ENCODE peak calls at places on chromosomes 16 and 17, in six cellular contexts. One of them, this sample, is unnamed.

GRCh38 chr16:84340305-84341040 is 27.9 kb upstream of the ATP2C2 start:
- DNase-seq in sigmoid colon: no peak
- DNase-seq in psoas muscle: peak; percentile 37
- DNase-seq in ovary: no peak
- DNase-seq in PC-3: peak; percentile 71
- DNase-seq in upper lobe of right lung: peak; percentile 88
- DNase-seq in this sample: no peak

GRCh38 chr16:56673916-56674315 is 4.3 kb downstream of the MT1H start:
- DNase-seq in upper lobe of right lung: no peak
- DNase-seq in ovary: no peak
- DNase-seq in sigmoid colon: no peak
- DNase-seq in psoas muscle: peak; percentile 72
- DNase-seq in PC-3: no peak
- DNase-seq in this sample: no peak

GRCh38 chr17:40339068-40339699 is 25.4 kb downstream of the GJD3 start:
- DNase-seq in psoas muscle: no peak
- DNase-seq in upper lobe of right lung: no peak
- DNase-seq in PC-3: no peak
- DNase-seq in sigmoid colon: no peak
- DNase-seq in ovary: no peak
- DNase-seq in this sample: no peak

GRCh38 chr16:61858996-61859395 is 177.2 kb downstream of the CDH8 start:
- DNase-seq in psoas muscle: no peak
- DNase-seq in PC-3: peak; percentile 61
- DNase-seq in sigmoid colon: no peak
- DNase-seq in ovary: no peak
- DNase-seq in upper lobe of right lung: no peak
- DNase-seq in this sample: peak; percentile 45

GRCh38 chr16:1564325-1564724 is 30.9 kb downstream of the TMEM204 start:
- DNase-seq in psoas muscle: no peak
- DNase-seq in sigmoid colon: no peak
- DNase-seq in PC-3: no peak
- DNase-seq in ovary: no peak
- DNase-seq in upper lobe of right lung: no peak
- DNase-seq in this sample: no peak

GRCh38 chr16:24645739-24646645 is 83.5 kb upstream of the TNRC6A start:
- DNase-seq in ovary: no peak
- DNase-seq in sigmoid colon: peak; percentile 67
- DNase-seq in PC-3: peak; percentile 98
- DNase-seq in upper lobe of right lung: no peak
- DNase-seq in psoas muscle: no peak
- DNase-seq in this sample: peak; percentile 87

GRCh38 chr17:80138856-80139426 is 8.0 kb downstream of the EIF4A3 start:
- DNase-seq in psoas muscle: no peak
- DNase-seq in sigmoid colon: peak; percentile 27
- DNase-seq in upper lobe of right lung: no peak
- DNase-seq in PC-3: no peak
- DNase-seq in ovary: no peak
- DNase-seq in this sample: no peak

GRCh38 chr17:14779236-14779635 is 478.4 kb downstream of the HS3ST3B1 start:
- DNase-seq in PC-3: peak; percentile 65
- DNase-seq in ovary: no peak
- DNase-seq in psoas muscle: no peak
- DNase-seq in upper lobe of right lung: no peak
- DNase-seq in sigmoid colon: no peak
- DNase-seq in this sample: no peak

GRCh38 chr16:79176987-79177386 is 423.6 kb downstream of the MAF start:
- DNase-seq in sigmoid colon: no peak
- DNase-seq in psoas muscle: no peak
- DNase-seq in PC-3: no peak
- DNase-seq in upper lobe of right lung: no peak
- DNase-seq in ovary: no peak
- DNase-seq in this sample: no peak

GRCh38 chr16:70704586-70704985 is 18.7 kb upstream of the MTSS2 start:
- DNase-seq in ovary: no peak
- DNase-seq in psoas muscle: no peak
- DNase-seq in sigmoid colon: no peak
- DNase-seq in upper lobe of right lung: no peak
- DNase-seq in PC-3: no peak
- DNase-seq in this sample: no peak

GRCh38 chr17:83082899-83083367 is 3.5 kb downstream of the METRNL start:
- DNase-seq in PC-3: no peak
- DNase-seq in ovary: peak; percentile 36
- DNase-seq in psoas muscle: no peak
- DNase-seq in sigmoid colon: no peak
- DNase-seq in upper lobe of right lung: no peak
- DNase-seq in this sample: no peak

GRCh38 chr17:20944014-20944905 is 98.6 kb downstream of the USP22 start:
- DNase-seq in ovary: no peak
- DNase-seq in sigmoid colon: no peak
- DNase-seq in psoas muscle: no peak
- DNase-seq in PC-3: peak; percentile 83
- DNase-seq in upper lobe of right lung: no peak
- DNase-seq in this sample: no peak

GRCh38 chr17:47801906-47802305 is 19.7 kb downstream of the OSBPL7 start:
- DNase-seq in psoas muscle: no peak
- DNase-seq in upper lobe of right lung: no peak
- DNase-seq in sigmoid colon: no peak
- DNase-seq in PC-3: no peak
- DNase-seq in ovary: no peak
- DNase-seq in this sample: no peak

GRCh38 chr17:77280304-77280910 is 139.6 kb downstream of the SEC14L1 start:
- DNase-seq in PC-3: peak; percentile 96
- DNase-seq in upper lobe of right lung: peak; percentile 71
- DNase-seq in ovary: no peak
- DNase-seq in psoas muscle: no peak
- DNase-seq in sigmoid colon: no peak
- DNase-seq in this sample: no peak

GRCh38 chr17:77282524-77283515 is 142.1 kb downstream of the SEC14L1 start:
- DNase-seq in sigmoid colon: peak; percentile 63
- DNase-seq in ovary: no peak
- DNase-seq in upper lobe of right lung: peak; percentile 73
- DNase-seq in PC-3: peak; percentile 72
- DNase-seq in psoas muscle: no peak
- DNase-seq in this sample: no peak

GRCh38 chr17:77279448-77280303 is 138.9 kb downstream of the SEC14L1 start:
- DNase-seq in upper lobe of right lung: peak; percentile 93
- DNase-seq in ovary: no peak
- DNase-seq in sigmoid colon: no peak
- DNase-seq in PC-3: peak; percentile 73
- DNase-seq in psoas muscle: no peak
- DNase-seq in this sample: no peak

GRCh38 chr17:77281904-77282367 is 141.2 kb downstream of the SEC14L1 start:
- DNase-seq in sigmoid colon: no peak
- DNase-seq in PC-3: peak; percentile 70
- DNase-seq in psoas muscle: no peak
- DNase-seq in ovary: no peak
- DNase-seq in upper lobe of right lung: peak; percentile 81
- DNase-seq in this sample: no peak

GRCh38 chr17:77281024-77281903 is 140.5 kb downstream of the SEC14L1 start:
- DNase-seq in PC-3: peak; percentile 80
- DNase-seq in ovary: peak; percentile 63
- DNase-seq in upper lobe of right lung: peak; percentile 87
- DNase-seq in sigmoid colon: peak; percentile 76
- DNase-seq in psoas muscle: peak; percentile 72
- DNase-seq in this sample: peak; percentile 58
- TF ChIP-seq CTCF in PC-3: peak; percentile 29
- TF ChIP-seq CTCF in ovary: no peak
- TF ChIP-seq CTCF in upper lobe of right lung: no peak
- TF ChIP-seq CTCF in sigmoid colon: no peak
- TF ChIP-seq CTCF in psoas muscle: peak; percentile 41
- TF ChIP-seq CTCF in this sample: no peak

GRCh38 chr17:17422217-17422610 is 54.6 kb upstream of the MED9 start:
- DNase-seq in sigmoid colon: peak; percentile 49
- DNase-seq in psoas muscle: peak; percentile 39
- DNase-seq in ovary: no peak
- DNase-seq in PC-3: no peak
- DNase-seq in upper lobe of right lung: peak; percentile 32
- DNase-seq in this sample: no peak

GRCh38 chr17:17421346-17422216 is 55.2 kb upstream of the MED9 start:
- DNase-seq in ovary: no peak
- DNase-seq in upper lobe of right lung: peak; percentile 34
- DNase-seq in PC-3: no peak
- DNase-seq in sigmoid colon: peak; percentile 38
- DNase-seq in psoas muscle: peak; percentile 10
- DNase-seq in this sample: no peak

GRCh38 chr17:17419621-17420020 is 57.2 kb upstream of the MED9 start:
- DNase-seq in sigmoid colon: peak; percentile 69
- DNase-seq in upper lobe of right lung: peak; percentile 46
- DNase-seq in psoas muscle: no peak
- DNase-seq in PC-3: no peak
- DNase-seq in ovary: no peak
- DNase-seq in this sample: no peak

GRCh38 chr17:17420035-17420434 is 56.8 kb upstream of the MED9 start:
- DNase-seq in upper lobe of right lung: peak; percentile 61
- DNase-seq in ovary: no peak
- DNase-seq in sigmoid colon: peak; percentile 65
- DNase-seq in PC-3: no peak
- DNase-seq in psoas muscle: peak; percentile 90
- DNase-seq in this sample: no peak

GRCh38 chr17:17420561-17421269 is 56.1 kb upstream of the MED9 start:
- DNase-seq in ovary: no peak
- DNase-seq in sigmoid colon: peak; percentile 79
- DNase-seq in psoas muscle: peak; percentile 95
- DNase-seq in PC-3: no peak
- DNase-seq in upper lobe of right lung: peak; percentile 57
- DNase-seq in this sample: no peak
- H3K27ac ChIP-seq in ovary: no peak overlapping the region
- H3K27ac ChIP-seq in sigmoid colon: no peak overlapping the region
- H3K27ac ChIP-seq in psoas muscle: peak overlapping the region; percentile 65
- H3K27ac ChIP-seq in PC-3: no peak overlapping the region
- H3K27ac ChIP-seq in upper lobe of right lung: peak overlapping the region; percentile 30
- H3K27ac ChIP-seq in this sample: no peak overlapping the region

DNA sequence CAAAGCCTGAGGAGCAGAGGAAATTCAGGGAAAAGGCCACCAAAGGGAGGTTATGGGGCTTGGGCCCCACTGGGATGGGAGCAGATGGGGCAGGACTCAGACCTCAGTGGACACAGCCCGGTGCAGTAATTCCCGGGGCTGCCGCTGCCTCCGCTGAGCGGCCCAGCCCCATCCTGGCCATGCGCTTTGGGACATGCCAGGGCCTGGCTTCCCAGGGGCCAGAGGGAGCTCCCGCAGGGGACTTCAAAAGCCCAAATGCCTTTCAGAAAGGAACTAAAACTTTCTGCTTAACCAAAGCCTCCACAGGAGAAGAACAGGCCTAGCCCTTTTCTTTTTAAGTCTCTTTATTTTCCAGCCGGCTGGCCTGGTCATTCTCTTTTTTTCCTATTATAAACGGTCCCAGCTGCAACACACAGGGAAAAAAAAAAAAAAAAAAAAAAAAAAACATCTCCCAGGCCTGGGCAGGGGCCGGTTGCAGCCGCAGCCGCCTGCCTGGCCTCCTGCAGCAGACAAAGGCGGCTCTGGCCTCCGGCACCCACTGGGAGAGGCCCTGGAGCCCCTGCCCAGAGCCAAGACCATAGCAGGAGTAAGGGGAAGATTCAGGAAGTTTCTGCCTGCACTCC is 10.7 kb upstream of the ZNF423 start:
- DNase-seq in ovary: no peak
- DNase-seq in sigmoid colon: no peak
- DNase-seq in upper lobe of right lung: no peak
- DNase-seq in psoas muscle: no peak
- DNase-seq in PC-3: no peak
- DNase-seq in this sample: no peak
- H3K4me1 ChIP-seq in ovary: peaks cover 6% of the 10 kb centered on the region
- H3K4me1 ChIP-seq in sigmoid colon: no peaks in the 10 kb centered on the region
- H3K4me1 ChIP-seq in upper lobe of right lung: no peaks in the 10 kb centered on the region
- H3K4me1 ChIP-seq in psoas muscle: no peaks in the 10 kb centered on the region
- H3K4me1 ChIP-seq in PC-3: no peaks in the 10 kb centered on the region
- H3K4me1 ChIP-seq in this sample: no peaks in the 10 kb centered on the region

DNA sequence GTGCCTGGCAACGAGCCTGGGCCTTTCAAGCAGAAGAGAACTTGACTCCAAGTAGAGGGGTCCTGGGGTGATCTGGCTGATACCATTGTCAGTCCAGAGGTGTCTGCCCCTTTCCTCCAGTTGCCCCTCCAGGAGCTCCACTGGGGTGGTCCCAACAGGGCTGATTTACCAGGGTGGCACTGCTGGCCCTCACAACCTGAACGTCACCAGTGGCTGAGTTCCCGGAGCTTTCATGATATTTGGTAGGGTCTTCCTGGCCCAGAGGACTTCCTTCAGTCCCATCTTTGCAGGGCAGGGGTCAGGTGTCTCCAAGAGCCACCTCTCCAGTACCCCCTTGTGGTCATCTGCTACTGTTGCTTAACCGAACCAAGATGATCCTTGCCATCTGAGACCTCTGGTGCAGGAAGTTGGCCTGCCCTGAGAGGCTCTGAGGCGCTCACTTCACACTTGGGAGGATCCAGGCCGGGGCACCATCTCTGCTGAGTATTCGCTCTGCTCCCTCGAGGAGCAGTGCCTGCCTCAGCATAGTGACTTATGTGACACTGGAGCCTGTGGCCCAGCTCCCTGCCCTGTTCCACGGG is 3.5 kb downstream of the LIMD2 start:
- DNase-seq in psoas muscle: no peak
- DNase-seq in sigmoid colon: no peak
- DNase-seq in PC-3: peak; percentile 55
- DNase-seq in ovary: no peak
- DNase-seq in upper lobe of right lung: no peak
- DNase-seq in this sample: peak; percentile 39
- TF ChIP-seq CTCF in psoas muscle: peak; percentile 34
- TF ChIP-seq CTCF in sigmoid colon: no peak
- TF ChIP-seq CTCF in PC-3: peak; percentile 60
- TF ChIP-seq CTCF in ovary: no peak
- TF ChIP-seq CTCF in upper lobe of right lung: peak; percentile 43
- TF ChIP-seq CTCF in this sample: peak; percentile 30

GRCh38 chr17:50055426-50056216 is at the start of gene ITGA3:
- DNase-seq in ovary: peak; percentile 77
- DNase-seq in psoas muscle: peak; percentile 82
- DNase-seq in sigmoid colon: peak; percentile 94
- DNase-seq in PC-3: peak; percentile 98
- DNase-seq in upper lobe of right lung: peak; percentile 94
- DNase-seq in this sample: peak; percentile 50
- H3K27ac ChIP-seq in ovary: peak within 1 kb of the TSS; percentile 93
- H3K27ac ChIP-seq in psoas muscle: peak within 1 kb of the TSS; percentile 87
- H3K27ac ChIP-seq in sigmoid colon: peak within 1 kb of the TSS; percentile 91
- H3K27ac ChIP-seq in PC-3: peak within 1 kb of the TSS; percentile 96
- H3K27ac ChIP-seq in upper lobe of right lung: peak within 1 kb of the TSS; percentile 96
- H3K27ac ChIP-seq in this sample: no peak within 1 kb of the TSS

GRCh38 chr17:45307290-45308015 is 9.4 kb downstream of the MAP3K14 start:
- DNase-seq in psoas muscle: no peak
- DNase-seq in upper lobe of right lung: no peak
- DNase-seq in PC-3: peak; percentile 91
- DNase-seq in sigmoid colon: no peak
- DNase-seq in ovary: no peak
- DNase-seq in this sample: no peak

GRCh38 chr17:45305532-45306087 is 11.2 kb downstream of the MAP3K14 start:
- DNase-seq in PC-3: no peak
- DNase-seq in upper lobe of right lung: no peak
- DNase-seq in ovary: no peak
- DNase-seq in sigmoid colon: no peak
- DNase-seq in psoas muscle: no peak
- DNase-seq in this sample: no peak

GRCh38 chr17:45306623-45307022 is 10.2 kb downstream of the MAP3K14 start:
- DNase-seq in PC-3: no peak
- DNase-seq in psoas muscle: no peak
- DNase-seq in sigmoid colon: no peak
- DNase-seq in upper lobe of right lung: no peak
- DNase-seq in ovary: no peak
- DNase-seq in this sample: no peak

GRCh38 chr17:45308016-45308365 is 8.8 kb downstream of the MAP3K14 start:
- DNase-seq in ovary: no peak
- DNase-seq in PC-3: no peak
- DNase-seq in sigmoid colon: no peak
- DNase-seq in psoas muscle: no peak
- DNase-seq in upper lobe of right lung: no peak
- DNase-seq in this sample: no peak

GRCh38 chr17:45306094-45306493 is 10.7 kb downstream of the MAP3K14 start:
- DNase-seq in upper lobe of right lung: no peak
- DNase-seq in PC-3: no peak
- DNase-seq in ovary: no peak
- DNase-seq in sigmoid colon: no peak
- DNase-seq in psoas muscle: no peak
- DNase-seq in this sample: no peak
- H3K4me1 ChIP-seq in upper lobe of right lung: peaks cover 76% of the 10 kb centered on the region
- H3K4me1 ChIP-seq in PC-3: peaks cover 41% of the 10 kb centered on the region
- H3K4me1 ChIP-seq in ovary: peaks cover 22% of the 10 kb centered on the region
- H3K4me1 ChIP-seq in sigmoid colon: peaks cover 98% of the 10 kb centered on the region
- H3K4me1 ChIP-seq in psoas muscle: peaks cover 86% of the 10 kb centered on the region
- H3K4me1 ChIP-seq in this sample: no peaks in the 10 kb centered on the region